ENCODE peak calls at places on chromosomes 4 and X, in nine cellular contexts. One of them, this sample, is unnamed.

GRCh38 chr4:121711263-121712000 is 14.7 kb upstream of the ANXA5 start:
- DNase-seq in psoas muscle: peak; percentile 91
- DNase-seq in AG04449: peak; percentile 81
- DNase-seq in lower leg skin: peak; percentile 96
- DNase-seq in kidney epithelial cell: peak; percentile 80
- DNase-seq in A549: peak; percentile 74
- DNase-seq in IMR-90: peak; percentile 97
- DNase-seq in Panc1: no peak
- DNase-seq in transverse colon: peak; percentile 73
- DNase-seq in this sample: peak; percentile 97

GRCh38 chr4:135120190-135120589 is 918.6 kb upstream of the PABPC4L start:
- DNase-seq in psoas muscle: no peak
- DNase-seq in AG04449: no peak
- DNase-seq in lower leg skin: no peak
- DNase-seq in kidney epithelial cell: no peak
- DNase-seq in A549: no peak
- DNase-seq in IMR-90: peak; percentile 19
- DNase-seq in Panc1: no peak
- DNase-seq in transverse colon: no peak
- DNase-seq in this sample: peak; percentile 13

GRCh38 chrX:63503541-63503940 is 152.4 kb upstream of the SPIN4 start:
- DNase-seq in psoas muscle: no peak
- DNase-seq in AG04449: no peak
- DNase-seq in lower leg skin: no peak
- DNase-seq in kidney epithelial cell: no peak
- DNase-seq in A549: peak; percentile 3
- DNase-seq in IMR-90: peak; percentile 20
- DNase-seq in Panc1: no peak
- DNase-seq in transverse colon: no peak
- DNase-seq in this sample: peak; percentile 19

GRCh38 chrX:4841216-4841745 is 1127.8 kb upstream of the PRKX start:
- DNase-seq in psoas muscle: no peak
- DNase-seq in AG04449: no peak
- DNase-seq in lower leg skin: no peak
- DNase-seq in kidney epithelial cell: no peak
- DNase-seq in A549: no peak
- DNase-seq in IMR-90: no peak
- DNase-seq in Panc1: no peak
- DNase-seq in transverse colon: no peak
- DNase-seq in this sample: peak; percentile 12

GRCh38 chr4:20428410-20429160 is 176.9 kb downstream of the SLIT2 start:
- DNase-seq in psoas muscle: no peak
- DNase-seq in AG04449: no peak
- DNase-seq in lower leg skin: no peak
- DNase-seq in kidney epithelial cell: no peak
- DNase-seq in A549: peak; percentile 1
- DNase-seq in IMR-90: peak; percentile 20
- DNase-seq in Panc1: no peak
- DNase-seq in transverse colon: no peak
- DNase-seq in this sample: peak; percentile 40

GRCh38 chr4:123651536-123652175 is 255.1 kb downstream of the SPRY1 start:
- DNase-seq in psoas muscle: no peak
- DNase-seq in AG04449: no peak
- DNase-seq in lower leg skin: no peak
- DNase-seq in kidney epithelial cell: no peak
- DNase-seq in A549: no peak
- DNase-seq in IMR-90: no peak
- DNase-seq in Panc1: no peak
- DNase-seq in transverse colon: no peak
- DNase-seq in this sample: no peak

GRCh38 chr4:54855221-54855854 is 197.6 kb downstream of the KIT start:
- DNase-seq in psoas muscle: no peak
- DNase-seq in AG04449: no peak
- DNase-seq in lower leg skin: no peak
- DNase-seq in kidney epithelial cell: no peak
- DNase-seq in A549: no peak
- DNase-seq in IMR-90: no peak
- DNase-seq in Panc1: no peak
- DNase-seq in transverse colon: no peak
- DNase-seq in this sample: no peak

GRCh38 chrX:105706041-105706440 is 116.3 kb upstream of the NRK start:
- DNase-seq in psoas muscle: no peak
- DNase-seq in AG04449: no peak
- DNase-seq in lower leg skin: no peak
- DNase-seq in kidney epithelial cell: no peak
- DNase-seq in A549: no peak
- DNase-seq in IMR-90: no peak
- DNase-seq in Panc1: no peak
- DNase-seq in transverse colon: no peak
- DNase-seq in this sample: no peak

GRCh38 chrX:103565752-103566151 is 19.6 kb upstream of the TCEAL4 start:
- DNase-seq in psoas muscle: no peak
- DNase-seq in AG04449: peak; percentile 24
- DNase-seq in lower leg skin: no peak
- DNase-seq in kidney epithelial cell: peak; percentile 12
- DNase-seq in A549: no peak
- DNase-seq in IMR-90: peak; percentile 52
- DNase-seq in Panc1: no peak
- DNase-seq in transverse colon: no peak
- DNase-seq in this sample: peak; percentile 55

GRCh38 chr4:65668201-65669007 is 1.9 kb downstream of the EPHA5 start:
- DNase-seq in psoas muscle: peak; percentile 33
- DNase-seq in AG04449: no peak
- DNase-seq in lower leg skin: no peak
- DNase-seq in kidney epithelial cell: no peak
- DNase-seq in A549: no peak
- DNase-seq in IMR-90: no peak
- DNase-seq in Panc1: no peak
- DNase-seq in transverse colon: no peak
- DNase-seq in this sample: peak; percentile 47

GRCh38 chr4:23015821-23016220 is 323.1 kb downstream of the GBA3 start:
- DNase-seq in psoas muscle: no peak
- DNase-seq in AG04449: no peak
- DNase-seq in lower leg skin: no peak
- DNase-seq in kidney epithelial cell: no peak
- DNase-seq in A549: no peak
- DNase-seq in IMR-90: no peak
- DNase-seq in Panc1: no peak
- DNase-seq in transverse colon: no peak
- DNase-seq in this sample: no peak

GRCh38 chrX:99301990-99302389 is 1108.1 kb downstream of the PCDH19 start:
- DNase-seq in psoas muscle: no peak
- DNase-seq in AG04449: no peak
- DNase-seq in lower leg skin: no peak
- DNase-seq in kidney epithelial cell: no peak
- DNase-seq in A549: peak; percentile 19
- DNase-seq in IMR-90: no peak
- DNase-seq in Panc1: no peak
- DNase-seq in transverse colon: no peak
- DNase-seq in this sample: no peak

DNA sequence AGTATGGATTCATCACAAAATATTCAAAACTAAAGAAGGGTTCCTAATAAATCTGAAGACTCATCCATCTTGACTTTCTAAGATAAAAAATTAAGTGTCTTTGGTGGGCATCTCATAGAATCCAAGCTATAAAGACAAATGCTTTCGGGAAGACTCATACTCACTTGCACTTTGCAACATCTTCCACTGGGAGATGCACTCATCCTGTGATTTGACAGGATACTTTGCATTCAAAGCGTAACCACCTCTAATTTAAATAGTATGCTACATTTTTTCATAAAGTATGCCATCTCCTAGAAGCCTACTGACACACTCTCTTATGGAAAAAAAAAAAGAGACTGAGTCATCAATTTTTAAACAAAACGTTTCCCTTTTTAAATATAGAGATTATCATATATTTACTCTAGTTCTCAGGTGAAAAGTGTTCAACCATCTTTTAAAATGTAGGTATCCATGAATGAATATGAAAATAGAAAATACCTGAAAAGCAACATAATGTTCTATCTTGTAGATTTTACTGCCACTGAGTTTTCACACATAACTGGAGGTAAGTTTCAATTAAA is 119.6 kb downstream of the KLHL13 start:
- DNase-seq in psoas muscle: no peak
- DNase-seq in AG04449: no peak
- DNase-seq in lower leg skin: no peak
- DNase-seq in kidney epithelial cell: no peak
- DNase-seq in A549: no peak
- DNase-seq in IMR-90: peak; percentile 63
- DNase-seq in Panc1: no peak
- DNase-seq in transverse colon: no peak
- DNase-seq in this sample: no peak
- TF ChIP-seq CTCF in psoas muscle: peak; percentile 18
- TF ChIP-seq CTCF in AG04449: no peak
- TF ChIP-seq CTCF in lower leg skin: no peak
- TF ChIP-seq CTCF in kidney epithelial cell: peak; percentile 29
- TF ChIP-seq CTCF in A549: peak; percentile 15
- TF ChIP-seq CTCF in IMR-90: peak; percentile 59
- TF ChIP-seq CTCF in Panc1: peak; percentile 58
- TF ChIP-seq CTCF in transverse colon: peak; percentile 32
- TF ChIP-seq CTCF in this sample: peak; percentile 46

GRCh38 chr4:153427363-153428071 is 38.6 kb upstream of the TMEM131L start:
- DNase-seq in psoas muscle: no peak
- DNase-seq in AG04449: peak; percentile 51
- DNase-seq in lower leg skin: no peak
- DNase-seq in kidney epithelial cell: no peak
- DNase-seq in A549: no peak
- DNase-seq in IMR-90: peak; percentile 56
- DNase-seq in Panc1: no peak
- DNase-seq in transverse colon: no peak
- DNase-seq in this sample: peak; percentile 28

GRCh38 chr4:153428816-153429592 is 37.2 kb upstream of the TMEM131L start:
- DNase-seq in psoas muscle: no peak
- DNase-seq in AG04449: no peak
- DNase-seq in lower leg skin: no peak
- DNase-seq in kidney epithelial cell: no peak
- DNase-seq in A549: no peak
- DNase-seq in IMR-90: peak; percentile 18
- DNase-seq in Panc1: no peak
- DNase-seq in transverse colon: no peak
- DNase-seq in this sample: no peak

GRCh38 chr4:153433753-153434105 is 32.4 kb upstream of the TMEM131L start:
- DNase-seq in psoas muscle: no peak
- DNase-seq in AG04449: no peak
- DNase-seq in lower leg skin: no peak
- DNase-seq in kidney epithelial cell: no peak
- DNase-seq in A549: no peak
- DNase-seq in IMR-90: no peak
- DNase-seq in Panc1: no peak
- DNase-seq in transverse colon: no peak
- DNase-seq in this sample: no peak

GRCh38 chr4:153434190-153434589 is 32.0 kb upstream of the TMEM131L start:
- DNase-seq in psoas muscle: no peak
- DNase-seq in AG04449: no peak
- DNase-seq in lower leg skin: no peak
- DNase-seq in kidney epithelial cell: no peak
- DNase-seq in A549: no peak
- DNase-seq in IMR-90: no peak
- DNase-seq in Panc1: no peak
- DNase-seq in transverse colon: no peak
- DNase-seq in this sample: no peak

DNA sequence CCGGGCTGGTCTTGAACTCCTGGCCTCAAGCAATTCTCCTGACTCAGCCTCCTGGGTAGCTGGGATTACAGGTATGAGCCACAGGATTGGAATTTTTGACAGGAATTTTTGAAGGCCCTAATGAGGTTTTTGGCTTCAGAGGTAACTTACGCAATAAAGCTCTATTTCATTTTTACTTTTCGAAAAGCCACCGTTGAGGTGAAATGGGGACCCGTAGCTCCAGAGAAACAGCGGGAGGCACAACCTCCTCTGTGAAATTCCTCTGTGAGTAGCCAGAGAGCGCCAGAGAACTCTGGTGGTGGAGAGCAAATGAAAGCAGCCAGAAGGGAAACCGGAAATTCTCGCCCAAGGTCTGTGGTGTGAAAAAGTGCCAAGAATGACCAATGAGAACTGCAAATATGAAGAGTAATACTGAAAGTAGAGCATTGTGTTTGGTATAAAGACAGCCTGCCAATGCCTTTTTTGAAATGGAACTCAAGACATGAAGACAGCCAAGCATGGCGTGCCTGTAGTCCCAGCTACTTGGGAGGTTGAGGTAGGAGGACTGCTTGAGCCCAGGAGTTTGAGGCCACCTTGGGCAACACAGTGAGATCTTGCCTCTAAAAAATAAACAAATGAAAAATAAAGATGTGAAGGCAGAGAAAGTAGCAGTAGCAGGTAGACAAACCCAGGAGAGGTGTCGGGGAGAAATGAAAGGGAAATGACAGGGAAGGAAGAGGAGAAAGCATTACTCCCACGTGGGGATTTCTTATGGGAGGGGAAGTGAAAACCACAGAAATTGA is 33.0 kb upstream of the TMEM131L start:
- DNase-seq in psoas muscle: peak; percentile 59
- DNase-seq in AG04449: no peak
- DNase-seq in lower leg skin: peak; percentile 86
- DNase-seq in kidney epithelial cell: no peak
- DNase-seq in A549: peak; percentile 43
- DNase-seq in IMR-90: peak; percentile 64
- DNase-seq in Panc1: peak; percentile 50
- DNase-seq in transverse colon: peak; percentile 74
- DNase-seq in this sample: peak; percentile 83
- H3K4me3 ChIP-seq in psoas muscle: peak overlapping the region; percentile 44
- H3K4me3 ChIP-seq in AG04449: no peak overlapping the region
- H3K4me3 ChIP-seq in lower leg skin: no peak overlapping the region
- H3K4me3 ChIP-seq in kidney epithelial cell: no peak overlapping the region
- H3K4me3 ChIP-seq in A549: no peak overlapping the region
- H3K4me3 ChIP-seq in IMR-90: no peak overlapping the region
- H3K4me3 ChIP-seq in Panc1: no peak overlapping the region
- H3K4me3 ChIP-seq in transverse colon: no peak overlapping the region
- H3K4me3 ChIP-seq in this sample: no peak overlapping the region

GRCh38 chr4:142660728-142661127 is 185.4 kb downstream of the INPP4B start:
- DNase-seq in psoas muscle: peak; percentile 9
- DNase-seq in AG04449: no peak
- DNase-seq in lower leg skin: no peak
- DNase-seq in kidney epithelial cell: no peak
- DNase-seq in A549: no peak
- DNase-seq in IMR-90: no peak
- DNase-seq in Panc1: no peak
- DNase-seq in transverse colon: no peak
- DNase-seq in this sample: no peak
- TF ChIP-seq CTCF in psoas muscle: no peak
- TF ChIP-seq CTCF in AG04449: no peak
- TF ChIP-seq CTCF in lower leg skin: no peak
- TF ChIP-seq CTCF in kidney epithelial cell: no peak
- TF ChIP-seq CTCF in A549: no peak
- TF ChIP-seq CTCF in IMR-90: no peak
- TF ChIP-seq CTCF in Panc1: peak; percentile 23
- TF ChIP-seq CTCF in transverse colon: no peak
- TF ChIP-seq CTCF in this sample: no peak

DNA sequence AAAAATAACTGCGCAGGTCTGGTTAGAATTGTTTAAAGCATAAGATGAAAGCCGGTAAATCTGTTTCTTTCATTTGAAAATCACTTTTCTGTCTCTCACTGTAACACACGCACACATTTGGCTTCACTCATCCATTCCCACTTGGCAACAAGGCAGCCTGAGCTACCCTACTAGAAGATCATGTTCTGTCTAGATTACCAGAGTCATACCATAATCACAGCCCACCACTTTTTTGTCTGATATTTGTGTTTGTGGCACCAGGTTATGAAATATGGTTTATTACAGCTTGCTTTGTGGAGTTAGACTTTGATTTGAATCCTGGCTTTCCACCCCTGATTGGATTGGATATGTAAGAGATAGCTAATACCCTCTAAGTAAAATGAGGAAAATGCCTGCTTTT is 2.2 kb downstream of the USO1 start:
- DNase-seq in psoas muscle: no peak
- DNase-seq in AG04449: no peak
- DNase-seq in lower leg skin: no peak
- DNase-seq in kidney epithelial cell: no peak
- DNase-seq in A549: no peak
- DNase-seq in IMR-90: peak; percentile 18
- DNase-seq in Panc1: no peak
- DNase-seq in transverse colon: no peak
- DNase-seq in this sample: peak; percentile 1
- H3K4me3 ChIP-seq in psoas muscle: peak overlapping the region; percentile 92
- H3K4me3 ChIP-seq in AG04449: peak overlapping the region; percentile 99
- H3K4me3 ChIP-seq in lower leg skin: no peak overlapping the region
- H3K4me3 ChIP-seq in kidney epithelial cell: no peak overlapping the region
- H3K4me3 ChIP-seq in A549: peak overlapping the region; percentile 68
- H3K4me3 ChIP-seq in IMR-90: peak overlapping the region; percentile 22
- H3K4me3 ChIP-seq in Panc1: peak overlapping the region; percentile 91
- H3K4me3 ChIP-seq in transverse colon: no peak overlapping the region
- H3K4me3 ChIP-seq in this sample: peak overlapping the region; percentile 21